ENCODE peak calls at places on chromosomes 11 and 22, in six cellular contexts. K is heart right ventricle, A is ovary, H is AG04449, Z is right atrium auricular region, C is transverse colon. X is an unnamed sample.

GRCh38 chr22:34390400-34390799 is 470.1 kb upstream of the LARGE1 start:
- DNase-seq in Z (no peak), C (no peak), A (no peak), K (no peak), H (no peak), X (no peak)

GRCh38 chr11:128518493-128519207 is 68.7 kb downstream of the ETS1 start:
- DNase-seq in K (no peak), Z (no peak), A (no peak), C (no peak), H (no peak), X (no peak)

GRCh38 chr11:47924184-47924671 is 56.1 kb upstream of the PTPRJ start:
- DNase-seq in C (no peak), Z (no peak), K (no peak), A (no peak), H (no peak), X (peak)

GRCh38 chr11:57491371-57492061 is 24.0 kb downstream of the SLC43A1 start:
- DNase-seq in C (peak), Z (no peak), K (peak), H (no peak), A (no peak), X (no peak)

GRCh38 chr22:24973867-24974266 is 21.4 kb downstream of the KIAA1671 start:
- DNase-seq in A (no peak), K (no peak), H (no peak), C (peak), Z (no peak), X (no peak)

GRCh38 chr11:124869856-124870387 is 4.7 kb downstream of the ROBO3 start:
- DNase-seq in K (no peak), A (no peak), C (no peak), H (no peak), Z (no peak), X (no peak)

GRCh38 chr11:64129403-64129802 is 36.5 kb downstream of the MACROD1 start:
- DNase-seq in Z (no peak), A (no peak), H (no peak), K (no peak), C (no peak), X (no peak)

GRCh38 chr22:44129614-44129976 is 51.1 kb upstream of the PARVG start:
- DNase-seq in K (no peak), A (no peak), C (no peak), H (no peak), Z (no peak), X (peak)

GRCh38 chr11:122141757-122142156 is 25.7 kb upstream of the BLID start:
- DNase-seq in C (no peak), A (no peak), K (no peak), Z (no peak), H (no peak), X (no peak)

GRCh38 chr11:3613998-3614741 is 27.6 kb downstream of the ART5 start:
- DNase-seq in A (no peak), H (no peak), C (no peak), Z (no peak), K (no peak), X (no peak)

GRCh38 chr11:2257023-2257700 is 13.2 kb downstream of the ASCL2 start:
- DNase-seq in K (no peak), C (no peak), A (peak), Z (peak), H (no peak), X (no peak)

GRCh38 chr22:31227186-31227585 is 15.1 kb downstream of the LIMK2 start:
- DNase-seq in H (no peak), A (no peak), Z (no peak), C (peak), K (no peak), X (no peak)

GRCh38 chr11:86735462-86736302 is 63.3 kb upstream of the ME3 start:
- DNase-seq in C (no peak), K (no peak), A (no peak), H (no peak), Z (no peak), X (peak)

GRCh38 chr11:119483881-119484371 is 61.0 kb upstream of the THY1 start:
- DNase-seq in A (no peak), H (no peak), Z (no peak), K (no peak), C (no peak), X (no peak)

DNA sequence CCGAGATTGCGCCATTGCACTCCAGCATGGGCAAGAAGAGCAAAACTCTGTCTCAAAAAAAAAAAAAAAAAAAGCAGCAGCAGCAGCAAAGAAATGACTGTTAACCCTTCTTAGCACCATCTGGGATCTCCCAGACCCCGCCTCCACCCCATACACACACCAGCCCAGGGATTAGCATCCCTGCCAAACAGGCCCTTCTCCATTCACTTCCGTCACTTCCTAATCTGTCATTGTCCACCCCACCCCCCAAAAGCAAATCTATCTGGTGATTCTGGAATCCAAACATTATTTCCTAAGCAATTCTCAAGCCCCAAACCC is 5.8 kb upstream of the AHNAK start:
- DNase-seq in K (no peak), H (no peak), A (no peak), C (no peak), Z (no peak), X (peak)
- H3K4me3 ChIP-seq in K (no peak), H (peak), A (no peak), C (no peak), Z (peak), X (peak)

DNA sequence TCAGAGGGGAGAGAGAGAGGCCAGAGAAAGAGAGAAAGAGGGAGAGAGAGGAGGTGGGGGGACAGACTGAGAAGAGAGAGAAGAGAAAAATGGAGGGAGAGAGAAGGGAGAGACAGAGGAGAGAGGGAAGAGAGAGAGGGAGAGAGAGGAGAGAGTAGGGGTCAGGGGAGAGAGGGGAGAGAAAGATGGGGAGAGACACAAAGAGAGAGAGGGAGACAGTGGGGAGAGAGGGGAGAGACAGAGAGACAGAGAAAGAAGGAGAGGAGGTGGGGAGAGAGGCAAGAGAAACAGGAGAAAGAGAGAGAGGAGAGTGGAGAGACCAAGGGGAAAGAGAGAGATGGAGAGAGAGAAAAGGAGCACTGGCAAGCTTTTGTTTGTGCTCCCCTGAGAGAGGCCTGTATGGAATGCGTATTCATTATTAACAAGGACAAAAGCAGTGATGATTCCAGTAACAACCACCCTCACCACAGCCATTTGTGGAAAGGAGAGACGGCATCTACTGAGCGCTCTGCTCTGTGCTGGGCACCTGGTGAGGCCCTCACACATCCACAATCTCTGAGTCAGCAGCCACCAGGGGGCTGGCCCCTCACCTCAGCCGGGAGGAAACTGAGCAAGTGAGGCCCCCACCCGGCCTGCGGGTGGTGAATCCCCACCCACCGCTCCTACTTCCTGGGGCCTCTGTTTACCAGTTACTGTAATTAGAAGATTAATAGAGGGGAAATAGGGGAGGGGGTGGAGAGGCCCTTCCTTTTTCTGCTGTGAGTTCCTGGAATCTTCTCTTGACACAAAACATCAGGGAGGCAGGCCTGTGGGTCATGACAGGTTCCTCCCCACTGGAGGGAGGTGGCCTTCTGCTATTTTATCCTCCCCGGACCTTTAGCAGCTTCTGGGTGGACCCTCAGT is 14.7 kb upstream of the MIAT start:
- DNase-seq in A (no peak), H (no peak), Z (no peak), K (peak), C (peak), X (no peak)
- TF ChIP-seq CTCF in A (no peak), H (no peak), Z (no peak), K (peak), C (no peak), X (no peak)

DNA sequence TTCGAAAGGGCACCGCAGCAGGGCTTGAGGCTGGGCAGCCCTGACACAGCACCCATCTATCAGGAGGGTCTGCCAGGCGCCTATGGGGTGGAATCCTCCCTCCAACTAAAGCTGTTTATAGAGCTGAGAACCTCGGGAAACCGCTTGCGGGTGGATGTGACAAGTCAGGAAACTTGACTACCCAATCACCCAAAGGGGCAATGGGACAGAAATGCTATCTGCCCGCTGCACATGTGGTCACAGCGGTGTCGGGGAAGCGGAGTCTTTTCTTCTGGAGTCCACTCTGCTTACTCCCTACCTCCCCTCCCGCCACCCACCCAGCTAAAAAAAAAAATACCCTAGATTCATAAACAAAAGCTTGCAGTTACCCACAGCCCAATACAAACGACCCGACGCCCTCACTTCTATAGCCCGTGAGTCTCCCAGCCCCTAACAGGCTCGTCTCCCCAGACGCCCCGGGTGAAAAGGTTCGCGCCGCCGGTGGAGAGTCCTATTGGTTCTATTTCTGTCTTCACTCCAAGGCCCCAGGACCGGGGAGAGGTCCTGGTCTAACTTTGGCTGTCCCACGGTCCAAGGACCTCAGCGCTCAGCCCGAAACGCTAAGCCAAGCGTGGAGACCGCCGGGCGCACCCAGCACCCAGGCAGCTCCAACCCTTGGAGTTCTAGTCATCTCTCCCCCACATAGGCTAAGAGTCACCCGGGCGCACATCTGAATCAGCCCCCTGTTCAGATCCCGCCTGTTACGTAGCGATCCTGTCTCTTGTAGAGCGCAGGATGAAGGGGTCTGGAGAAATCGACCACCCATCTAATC is 1.4 kb downstream of the TRPC6 start:
- DNase-seq in A (no peak), C (no peak), H (no peak), Z (no peak), K (no peak), X (no peak)
- H3K4me3 ChIP-seq in A (peak), C (peak), H (peak), Z (peak), K (peak), X (peak)

DNA sequence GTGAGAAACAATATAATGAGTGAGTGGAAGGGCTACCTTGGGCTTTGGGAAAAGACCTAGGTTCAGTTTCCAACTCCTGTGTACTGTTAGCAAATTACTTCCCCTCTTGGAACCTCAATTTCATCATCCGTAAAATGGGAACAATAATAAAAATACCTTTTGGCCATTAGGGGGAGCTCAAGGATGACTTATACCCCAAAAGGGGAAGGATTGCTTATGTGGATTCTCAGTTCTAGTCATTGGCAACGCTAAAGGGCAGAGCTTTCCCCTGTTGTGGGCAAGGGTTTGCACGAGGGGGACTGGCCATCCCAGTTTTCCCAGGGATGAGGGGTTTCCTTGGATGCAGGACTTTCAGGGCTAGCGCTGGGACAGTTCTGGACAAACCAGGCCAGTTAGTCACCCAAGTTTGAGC is 3.1 kb upstream of the COMMD9 start:
- DNase-seq in A (no peak), H (no peak), Z (no peak), C (no peak), K (no peak), X (peak)
- TF ChIP-seq CTCF in A (no peak), H (peak), Z (peak), C (peak), K (peak), X (peak)

GRCh38 chr22:37657590-37658132 is 862 bp upstream of the PDXP start:
- DNase-seq in C (no peak), Z (no peak), A (no peak), K (no peak), H (no peak), X (peak)
- H3K4me3 ChIP-seq in C (peak), Z (peak), A (peak), K (peak), H (peak), X (peak)

DNA sequence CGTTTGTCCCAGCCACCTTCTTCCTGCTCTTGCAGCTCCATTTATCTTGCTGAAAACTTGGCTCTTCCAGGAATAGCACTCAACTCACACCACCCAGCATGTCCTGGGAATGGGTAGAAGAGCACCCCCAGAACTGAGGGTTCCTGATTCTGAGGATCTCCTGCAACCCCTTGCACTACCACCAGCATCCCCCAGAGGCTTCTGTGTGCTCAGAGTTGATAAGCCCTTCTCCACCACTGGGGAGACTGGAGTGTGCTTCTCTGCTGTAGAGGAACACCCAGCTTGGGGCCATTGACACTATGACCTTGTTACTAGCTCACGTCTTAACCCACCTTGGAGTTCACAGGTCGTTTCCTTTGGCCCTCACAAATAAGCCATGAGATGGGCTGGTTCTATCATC is 121.0 kb downstream of the GRIK4 start:
- DNase-seq in A (no peak), H (no peak), C (no peak), Z (no peak), K (no peak), X (no peak)
- TF ChIP-seq CTCF in A (no peak), H (no peak), C (no peak), Z (no peak), K (no peak), X (peak)

DNA sequence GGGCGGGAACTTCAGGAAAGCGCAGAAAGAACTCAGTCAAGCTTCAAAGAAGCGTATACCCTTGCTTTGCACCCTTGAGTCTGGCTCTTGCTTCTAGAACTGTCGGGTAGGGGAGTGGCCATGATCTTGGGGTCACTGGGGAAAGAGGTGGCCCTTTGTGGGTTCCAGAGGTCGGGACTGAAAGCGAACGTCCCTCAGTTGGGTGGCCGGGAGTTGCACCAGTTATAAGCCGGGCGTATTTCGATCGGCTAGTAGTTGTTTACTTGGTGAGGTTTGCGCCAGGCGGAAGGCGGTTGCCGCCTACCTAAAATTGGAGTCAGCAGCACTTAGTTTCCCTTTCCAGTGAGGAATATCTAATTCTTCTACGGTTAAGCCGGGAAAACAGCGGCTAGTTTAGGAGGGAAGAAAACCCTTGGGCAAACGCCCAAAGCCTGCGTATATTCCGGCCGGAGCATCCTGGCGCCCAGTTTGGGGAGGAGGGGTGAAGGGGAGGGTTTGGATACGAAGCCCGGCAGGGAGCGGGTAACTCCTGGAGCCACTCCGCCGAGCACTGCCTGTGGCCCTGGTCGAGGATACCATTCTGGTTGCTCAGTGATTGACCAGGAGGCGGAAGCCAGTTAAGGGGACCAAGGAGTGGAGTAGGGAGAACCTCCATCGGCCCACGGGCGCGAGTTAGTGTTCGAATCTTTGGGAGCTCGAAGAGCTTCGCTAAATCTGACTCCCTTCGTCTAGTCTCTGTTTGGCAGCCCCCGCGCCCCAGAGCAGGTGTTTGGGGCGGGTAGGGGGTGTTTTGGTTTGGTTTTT is 810 bp upstream of the WT1 start:
- DNase-seq in A (peak), H (no peak), C (no peak), K (no peak), Z (no peak), X (no peak)
- H3K4me3 ChIP-seq in A (peak), H (no peak), C (no peak), K (peak), Z (peak), X (no peak)

GRCh38 chr11:65352783-65353182 is 1.8 kb upstream of the TIGD3 start:
- DNase-seq in Z (no peak), A (no peak), C (no peak), H (no peak), K (no peak), X (no peak)
- TF ChIP-seq CTCF in Z (peak), A (no peak), C (no peak), H (no peak), K (peak), X (peak)

X was measured in AG10803.